ENCODE peak calls at places on chromosome 13, in seven cellular contexts. Q is PC-3, R is transverse colon, G is coronary artery, U is fibroblast of mammary gland, H is ascending aorta, V is epithelial cell of proximal tubule. L is an unnamed sample.

GRCh38 chr13:100124265-100124664 is 35.4 kb downstream of the PCCA start:
- DNase-seq in V (no peak), Q (no peak), U (peak), G (no peak), H (no peak), R (no peak), L (no peak)

GRCh38 chr13:33560722-33561121 is 257.2 kb upstream of the RFC3 start:
- DNase-seq in G (no peak), V (no peak), H (no peak), R (no peak), U (no peak), Q (no peak), L (peak)

GRCh38 chr13:100361504-100361903 is 227.1 kb downstream of the GGACT start:
- DNase-seq in H (no peak), U (peak), V (no peak), Q (peak), R (no peak), G (no peak), L (peak)

GRCh38 chr13:48749699-48750473 is 96.2 kb downstream of the CYSLTR2 start:
- DNase-seq in H (peak), G (peak), R (peak), V (peak), Q (peak), U (peak), L (peak)

GRCh38 chr13:110354715-110355473 is 47.8 kb downstream of the COL4A2 start:
- DNase-seq in H (no peak), R (no peak), U (no peak), Q (no peak), V (no peak), G (no peak), L (no peak)

GRCh38 chr13:103731959-103732358 is 665.7 kb upstream of the SLC10A2 start:
- DNase-seq in H (no peak), U (no peak), Q (no peak), R (no peak), G (no peak), V (no peak), L (no peak)

GRCh38 chr13:41603917-41604316 is 146.6 kb downstream of the RGCC start:
- DNase-seq in V (peak), G (no peak), H (no peak), R (no peak), U (peak), Q (peak), L (peak)

GRCh38 chr13:65789815-65790214 is 1440.3 kb downstream of the PCDH9 start:
- DNase-seq in U (peak), H (no peak), R (no peak), G (no peak), V (no peak), Q (peak), L (peak)

GRCh38 chr13:20594276-20594675 is 27.3 kb downstream of the IFT88 start:
- DNase-seq in V (no peak), R (no peak), G (no peak), U (no peak), H (no peak), Q (no peak), L (no peak)

GRCh38 chr13:98927954-98928927 is 49.6 kb downstream of the DOCK9 start:
- DNase-seq in U (peak), G (no peak), R (no peak), H (no peak), Q (no peak), V (no peak), L (peak)

GRCh38 chr13:86760620-86761019 is 910.6 kb upstream of the SLITRK5 start:
- DNase-seq in V (no peak), U (no peak), H (no peak), Q (no peak), G (no peak), R (no peak), L (no peak)

GRCh38 chr13:51832471-51833152 is 12.4 kb downstream of the TMEM272 start:
- DNase-seq in H (no peak), G (no peak), R (peak), Q (peak), V (no peak), U (peak), L (peak)

GRCh38 chr13:30510091-30510490 is 44.4 kb upstream of the HMGB1 start:
- DNase-seq in H (no peak), U (no peak), G (no peak), Q (no peak), R (no peak), V (no peak), L (no peak)

GRCh38 chr13:23561261-23561660 is 9.0 kb upstream of the TNFRSF19 start:
- DNase-seq in G (no peak), H (no peak), V (no peak), U (no peak), R (no peak), Q (no peak), L (no peak)

GRCh38 chr13:23557043-23557442 is 13.2 kb upstream of the TNFRSF19 start:
- DNase-seq in G (no peak), U (no peak), V (no peak), Q (no peak), R (no peak), H (no peak), L (no peak)

GRCh38 chr13:23560571-23561089 is 9.6 kb upstream of the TNFRSF19 start:
- DNase-seq in G (no peak), Q (no peak), R (no peak), H (no peak), U (no peak), V (no peak), L (no peak)

GRCh38 chr13:23557733-23558132 is 12.5 kb upstream of the TNFRSF19 start:
- DNase-seq in G (no peak), Q (no peak), H (no peak), V (no peak), R (no peak), U (no peak), L (no peak)

GRCh38 chr13:23558675-23559536 is 11.3 kb upstream of the TNFRSF19 start:
- DNase-seq in Q (peak), H (no peak), R (no peak), U (peak), G (no peak), V (no peak), L (peak)
- H3K4me3 ChIP-seq in Q (peak), H (peak), R (no peak), U (peak), G (peak), V (no peak), L (peak)

GRCh38 chr13:105758929-105759328 is 776.5 kb downstream of the EFNB2 start:
- DNase-seq in G (no peak), H (no peak), U (no peak), R (no peak), Q (no peak), V (no peak), L (no peak)
- TF ChIP-seq CTCF in G (no peak), H (no peak), U (no peak), R (no peak), Q (no peak), V (no peak), L (no peak)

GRCh38 chr13:35388979-35389378 is 87.5 kb downstream of the MAB21L1 start:
- DNase-seq in Q (no peak), R (no peak), G (no peak), U (peak), V (no peak), H (no peak), L (peak)
- H3K4me3 ChIP-seq in Q (no peak), R (no peak), G (no peak), U (peak), V (no peak), H (no peak), L (no peak)

GRCh38 chr13:95707442-95708389 is 30.8 kb downstream of the DNAJC3 start:
- DNase-seq in Q (no peak), R (no peak), U (no peak), G (no peak), H (no peak), V (no peak), L (no peak)

GRCh38 chr13:95707035-95707434 is 30.1 kb downstream of the DNAJC3 start:
- DNase-seq in G (no peak), H (no peak), V (no peak), Q (no peak), R (no peak), U (no peak), L (no peak)

GRCh38 chr13:95706356-95706755 is 29.4 kb downstream of the DNAJC3 start:
- DNase-seq in U (no peak), Q (no peak), R (no peak), V (no peak), G (no peak), H (no peak), L (no peak)

GRCh38 chr13:95708390-95708774 is 31.4 kb downstream of the DNAJC3 start:
- DNase-seq in U (no peak), H (no peak), R (no peak), G (no peak), V (no peak), Q (no peak), L (no peak)

DNA sequence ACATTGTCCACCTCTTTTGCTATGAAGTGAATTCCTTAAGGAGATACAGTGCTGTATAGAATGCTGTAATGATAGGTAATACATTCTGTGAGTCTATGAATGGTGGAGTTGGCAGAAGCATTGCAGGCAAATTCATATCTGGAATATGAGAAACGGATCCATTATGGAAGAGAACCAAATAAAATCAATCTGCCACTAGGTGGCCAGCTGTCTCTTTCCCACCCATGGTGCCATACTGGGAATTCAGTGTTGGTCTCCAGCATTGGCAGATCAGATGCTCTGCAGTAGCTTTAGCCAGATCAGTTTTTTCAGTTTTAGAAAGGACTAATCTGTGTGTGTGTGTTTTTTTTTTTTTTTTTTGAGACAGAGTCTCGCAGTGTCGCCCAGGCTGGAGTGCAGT is 27.6 kb downstream of the DNAJC3 start:
- DNase-seq in G (no peak), Q (peak), V (no peak), H (no peak), R (no peak), U (peak), L (no peak)
- TF ChIP-seq CTCF in G (no peak), Q (peak), V (peak), H (no peak), R (no peak), U (peak), L (no peak)

DNA sequence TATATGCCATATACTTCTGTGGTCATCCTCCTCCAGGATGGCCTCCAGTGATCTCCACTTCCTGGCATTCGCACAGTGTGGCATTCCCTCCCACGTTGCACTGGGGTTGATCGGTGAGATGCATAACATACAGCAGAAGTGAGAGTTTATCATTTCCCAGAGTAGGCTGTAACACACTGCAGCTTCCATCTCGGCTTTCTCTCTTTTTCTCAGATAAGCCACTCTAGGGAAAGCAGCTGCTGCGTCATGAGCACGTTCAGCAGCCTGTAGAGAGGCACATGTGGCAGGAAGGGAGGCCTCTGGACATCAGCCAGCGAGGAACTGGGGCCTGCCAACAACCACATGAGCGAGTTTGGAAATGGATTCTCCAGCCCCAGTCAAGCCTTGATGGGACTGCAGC is 807.1 kb downstream of the DIAPH3 start:
- DNase-seq in U (peak), Q (no peak), R (peak), V (no peak), G (no peak), H (peak), L (peak)
- H3K4me3 ChIP-seq in U (no peak), Q (no peak), R (no peak), V (no peak), G (no peak), H (no peak), L (no peak)

GRCh38 chr13:45702088-45702487 is at the start of gene CBY2:
- DNase-seq in U (no peak), G (no peak), H (no peak), V (no peak), Q (no peak), R (no peak), L (no peak)

GRCh38 chr13:45705145-45705695 is 3.1 kb downstream of the CBY2 start:
- DNase-seq in R (no peak), G (no peak), Q (no peak), U (no peak), V (no peak), H (no peak), L (no peak)

GRCh38 chr13:45704211-45704739 is 2.2 kb downstream of the CBY2 start:
- DNase-seq in V (no peak), U (no peak), R (no peak), G (no peak), Q (no peak), H (no peak), L (no peak)

GRCh38 chr13:45702869-45703391 is 810 bp downstream of the CBY2 start:
- DNase-seq in U (no peak), G (no peak), V (no peak), H (no peak), R (no peak), Q (no peak), L (no peak)

DNA sequence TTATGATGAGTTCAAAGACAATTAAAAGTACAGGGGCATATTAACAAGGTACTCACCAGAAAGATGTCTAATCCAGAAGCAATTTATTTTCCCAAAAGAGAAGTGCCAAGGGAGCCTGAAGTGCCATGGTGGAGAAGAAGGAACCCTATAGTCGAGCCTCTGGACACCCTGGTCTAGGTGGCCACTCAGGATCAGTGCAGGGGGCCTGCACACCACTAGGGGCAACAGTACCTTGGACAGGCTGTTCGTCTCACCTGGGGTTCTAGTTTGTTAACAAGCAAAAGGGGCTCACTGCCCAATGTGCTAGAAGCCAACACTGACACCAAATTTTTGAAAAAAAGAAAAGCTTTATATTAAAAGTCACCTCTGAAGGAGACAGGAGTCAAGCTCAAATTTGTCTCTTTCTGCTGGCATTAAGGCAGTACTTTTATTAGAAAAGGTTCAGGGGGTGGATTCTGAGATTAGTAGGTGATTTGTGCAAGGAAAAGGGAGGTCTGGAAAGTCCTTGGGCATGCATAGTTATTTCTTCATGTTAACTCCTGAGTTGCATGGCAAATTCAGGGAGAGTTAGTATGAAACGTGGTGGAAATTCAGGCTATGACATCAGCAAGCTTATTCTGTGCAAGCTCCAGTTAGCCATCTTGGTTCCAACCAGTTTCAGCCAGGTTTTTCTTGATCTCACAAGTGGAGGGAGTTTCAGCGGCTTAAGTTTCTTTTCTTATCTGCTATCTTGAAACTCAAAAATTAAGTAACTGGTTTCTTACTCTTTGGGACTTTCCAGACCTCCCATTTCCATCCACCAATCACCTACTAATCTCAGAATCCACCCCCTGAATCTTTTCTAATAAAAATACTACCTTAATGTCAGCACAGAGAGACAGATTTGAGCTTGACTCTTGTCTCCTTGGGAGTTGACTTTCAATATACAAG is 884 bp upstream of the CBY2 start:
- DNase-seq in U (no peak), H (no peak), R (no peak), V (no peak), G (no peak), Q (no peak), L (peak)
- TF ChIP-seq CTCF in U (no peak), H (no peak), R (no peak), V (no peak), G (no peak), Q (no peak), L (no peak)

GRCh38 chr13:42815686-42816085 is 34.3 kb downstream of the FAM216B start:
- DNase-seq in V (no peak), G (no peak), R (no peak), Q (no peak), H (no peak), U (peak), L (peak)
- H3K4me3 ChIP-seq in V (no peak), G (no peak), R (no peak), Q (no peak), H (no peak), U (no peak), L (no peak)